ENCODE peak calls at places on chromosomes 3 and 15, in five cellular contexts. One of them, this sample, is unnamed.

GRCh38 chr15:71329041-71329440 is 213.8 kb downstream of the THSD4 start:
- DNase-seq in endothelial cell: peak
- DNase-seq in right lobe of liver: no peak
- DNase-seq in ovary: no peak
- DNase-seq in progenitor cell of endocrine pancreas: no peak
- DNase-seq in this sample: no peak

GRCh38 chr3:150227839-150228238 is 180.3 kb upstream of the TSC22D2 start:
- DNase-seq in right lobe of liver: peak
- DNase-seq in ovary: no peak
- DNase-seq in endothelial cell: peak
- DNase-seq in progenitor cell of endocrine pancreas: peak
- DNase-seq in this sample: peak

GRCh38 chr3:99918720-99919119 is 101.1 kb downstream of the CMSS1 start:
- DNase-seq in progenitor cell of endocrine pancreas: no peak
- DNase-seq in ovary: no peak
- DNase-seq in endothelial cell: no peak
- DNase-seq in right lobe of liver: no peak
- DNase-seq in this sample: no peak

GRCh38 chr3:2098398-2099027 is at the start of gene CNTN4:
- DNase-seq in progenitor cell of endocrine pancreas: peak
- DNase-seq in endothelial cell: no peak
- DNase-seq in ovary: peak
- DNase-seq in right lobe of liver: peak
- DNase-seq in this sample: peak

GRCh38 chr3:143895805-143896204 is 47.5 kb upstream of the SLC9A9 start:
- DNase-seq in right lobe of liver: no peak
- DNase-seq in endothelial cell: no peak
- DNase-seq in progenitor cell of endocrine pancreas: no peak
- DNase-seq in ovary: no peak
- DNase-seq in this sample: no peak

GRCh38 chr15:56659197-56659596 is 74.1 kb downstream of the ZNF280D start:
- DNase-seq in progenitor cell of endocrine pancreas: no peak
- DNase-seq in right lobe of liver: no peak
- DNase-seq in ovary: no peak
- DNase-seq in endothelial cell: no peak
- DNase-seq in this sample: no peak

GRCh38 chr3:71026634-71027578 is 556.6 kb downstream of the FOXP1 start:
- DNase-seq in endothelial cell: no peak
- DNase-seq in right lobe of liver: no peak
- DNase-seq in progenitor cell of endocrine pancreas: no peak
- DNase-seq in ovary: no peak
- DNase-seq in this sample: no peak

GRCh38 chr15:101489633-101490407 is at the start of gene PCSK6:
- DNase-seq in ovary: peak
- DNase-seq in progenitor cell of endocrine pancreas: no peak
- DNase-seq in endothelial cell: no peak
- DNase-seq in right lobe of liver: peak
- DNase-seq in this sample: peak

GRCh38 chr3:99751649-99752048 is 66.0 kb upstream of the CMSS1 start:
- DNase-seq in endothelial cell: no peak
- DNase-seq in right lobe of liver: no peak
- DNase-seq in progenitor cell of endocrine pancreas: no peak
- DNase-seq in ovary: no peak
- DNase-seq in this sample: no peak

GRCh38 chr3:136898954-136899353 is 36.9 kb downstream of the NCK1 start:
- DNase-seq in endothelial cell: no peak
- DNase-seq in progenitor cell of endocrine pancreas: no peak
- DNase-seq in ovary: no peak
- DNase-seq in right lobe of liver: no peak
- DNase-seq in this sample: no peak

GRCh38 chr3:36714343-36714742 is 50.0 kb downstream of the DCLK3 start:
- DNase-seq in ovary: no peak
- DNase-seq in endothelial cell: no peak
- DNase-seq in right lobe of liver: no peak
- DNase-seq in progenitor cell of endocrine pancreas: no peak
- DNase-seq in this sample: no peak

GRCh38 chr3:159200176-159200575 is 398.3 kb downstream of the MFSD1 start:
- DNase-seq in endothelial cell: no peak
- DNase-seq in ovary: no peak
- DNase-seq in right lobe of liver: no peak
- DNase-seq in progenitor cell of endocrine pancreas: no peak
- DNase-seq in this sample: no peak

GRCh38 chr3:186366206-186366605 is 4.2 kb upstream of the DGKG start:
- DNase-seq in ovary: no peak
- DNase-seq in progenitor cell of endocrine pancreas: no peak
- DNase-seq in endothelial cell: no peak
- DNase-seq in right lobe of liver: no peak
- DNase-seq in this sample: no peak

GRCh38 chr15:52180196-52180835 is 10.9 kb downstream of the GNB5 start:
- DNase-seq in endothelial cell: peak
- DNase-seq in progenitor cell of endocrine pancreas: no peak
- DNase-seq in ovary: peak
- DNase-seq in right lobe of liver: no peak
- DNase-seq in this sample: no peak

GRCh38 chr15:87269566-87269965 is 987.0 kb downstream of the NTRK3 start:
- DNase-seq in right lobe of liver: no peak
- DNase-seq in progenitor cell of endocrine pancreas: no peak
- DNase-seq in ovary: no peak
- DNase-seq in endothelial cell: no peak
- DNase-seq in this sample: no peak

GRCh38 chr15:33243869-33244268 is 49.4 kb upstream of the FMN1 start:
- DNase-seq in progenitor cell of endocrine pancreas: no peak
- DNase-seq in ovary: no peak
- DNase-seq in endothelial cell: no peak
- DNase-seq in right lobe of liver: no peak
- DNase-seq in this sample: no peak

GRCh38 chr3:122392868-122393844 is 9.2 kb downstream of the FAM162A start:
- DNase-seq in right lobe of liver: no peak
- DNase-seq in progenitor cell of endocrine pancreas: no peak
- DNase-seq in ovary: no peak
- DNase-seq in endothelial cell: peak
- DNase-seq in this sample: no peak

GRCh38 chr3:194058189-194058571 is 77.8 kb upstream of the HES1 start:
- DNase-seq in progenitor cell of endocrine pancreas: peak
- DNase-seq in ovary: peak
- DNase-seq in right lobe of liver: peak
- DNase-seq in endothelial cell: peak
- DNase-seq in this sample: no peak

GRCh38 chr15:63274427-63274826 is 3.0 kb upstream of the APH1B start:
- DNase-seq in endothelial cell: no peak
- DNase-seq in progenitor cell of endocrine pancreas: no peak
- DNase-seq in ovary: no peak
- DNase-seq in right lobe of liver: no peak
- DNase-seq in this sample: no peak

GRCh38 chr3:23461069-23461468 is 257.9 kb downstream of the UBE2E2 start:
- DNase-seq in endothelial cell: no peak
- DNase-seq in right lobe of liver: no peak
- DNase-seq in progenitor cell of endocrine pancreas: no peak
- DNase-seq in ovary: no peak
- DNase-seq in this sample: no peak

GRCh38 chr3:116085456-116085855 is 359.8 kb downstream of the LSAMP start:
- DNase-seq in progenitor cell of endocrine pancreas: no peak
- DNase-seq in right lobe of liver: no peak
- DNase-seq in ovary: no peak
- DNase-seq in endothelial cell: no peak
- DNase-seq in this sample: no peak

GRCh38 chr3:107044587-107045119 is 332.6 kb upstream of the CCDC54 start:
- DNase-seq in progenitor cell of endocrine pancreas: no peak
- DNase-seq in ovary: no peak
- DNase-seq in right lobe of liver: no peak
- DNase-seq in endothelial cell: no peak
- DNase-seq in this sample: no peak
- TF ChIP-seq CTCF in progenitor cell of endocrine pancreas: no peak
- TF ChIP-seq CTCF in ovary: no peak
- TF ChIP-seq CTCF in right lobe of liver: no peak
- TF ChIP-seq CTCF in endothelial cell: no peak
- TF ChIP-seq CTCF in this sample: no peak

GRCh38 chr3:9861201-9861600 is 17.4 kb upstream of the RPUSD3 start:
- DNase-seq in endothelial cell: no peak
- DNase-seq in progenitor cell of endocrine pancreas: no peak
- DNase-seq in ovary: no peak
- DNase-seq in right lobe of liver: no peak
- DNase-seq in this sample: no peak

GRCh38 chr3:9859530-9860025 is 15.8 kb upstream of the RPUSD3 start:
- DNase-seq in right lobe of liver: no peak
- DNase-seq in endothelial cell: no peak
- DNase-seq in ovary: no peak
- DNase-seq in progenitor cell of endocrine pancreas: no peak
- DNase-seq in this sample: no peak

GRCh38 chr3:9866639-9867038 is 13.4 kb downstream of the CIDEC start:
- DNase-seq in right lobe of liver: no peak
- DNase-seq in progenitor cell of endocrine pancreas: no peak
- DNase-seq in ovary: peak
- DNase-seq in endothelial cell: no peak
- DNase-seq in this sample: no peak

GRCh38 chr3:9861626-9862130 is 17.9 kb upstream of the RPUSD3 start:
- DNase-seq in right lobe of liver: no peak
- DNase-seq in endothelial cell: no peak
- DNase-seq in progenitor cell of endocrine pancreas: no peak
- DNase-seq in ovary: no peak
- DNase-seq in this sample: no peak

GRCh38 chr3:9862391-9863235 is 17.4 kb downstream of the CIDEC start:
- DNase-seq in right lobe of liver: peak
- DNase-seq in progenitor cell of endocrine pancreas: peak
- DNase-seq in ovary: peak
- DNase-seq in endothelial cell: peak
- DNase-seq in this sample: no peak
- TF ChIP-seq CTCF in right lobe of liver: peak
- TF ChIP-seq CTCF in progenitor cell of endocrine pancreas: peak
- TF ChIP-seq CTCF in ovary: no peak
- TF ChIP-seq CTCF in endothelial cell: no peak
- TF ChIP-seq CTCF in this sample: no peak

GRCh38 chr15:45795487-45796069 is 160.7 kb downstream of the SQOR start:
- DNase-seq in right lobe of liver: no peak
- DNase-seq in progenitor cell of endocrine pancreas: peak
- DNase-seq in endothelial cell: peak
- DNase-seq in ovary: no peak
- DNase-seq in this sample: no peak

GRCh38 chr15:45794768-45795486 is 160.1 kb downstream of the SQOR start:
- DNase-seq in right lobe of liver: peak
- DNase-seq in progenitor cell of endocrine pancreas: no peak
- DNase-seq in endothelial cell: no peak
- DNase-seq in ovary: no peak
- DNase-seq in this sample: no peak

GRCh38 chr15:45794304-45794703 is 159.5 kb downstream of the SQOR start:
- DNase-seq in endothelial cell: no peak
- DNase-seq in progenitor cell of endocrine pancreas: no peak
- DNase-seq in right lobe of liver: no peak
- DNase-seq in ovary: no peak
- DNase-seq in this sample: no peak

GRCh38 chr15:45785897-45786296 is 151.1 kb downstream of the SQOR start:
- DNase-seq in ovary: no peak
- DNase-seq in endothelial cell: no peak
- DNase-seq in right lobe of liver: no peak
- DNase-seq in progenitor cell of endocrine pancreas: no peak
- DNase-seq in this sample: no peak

DNA sequence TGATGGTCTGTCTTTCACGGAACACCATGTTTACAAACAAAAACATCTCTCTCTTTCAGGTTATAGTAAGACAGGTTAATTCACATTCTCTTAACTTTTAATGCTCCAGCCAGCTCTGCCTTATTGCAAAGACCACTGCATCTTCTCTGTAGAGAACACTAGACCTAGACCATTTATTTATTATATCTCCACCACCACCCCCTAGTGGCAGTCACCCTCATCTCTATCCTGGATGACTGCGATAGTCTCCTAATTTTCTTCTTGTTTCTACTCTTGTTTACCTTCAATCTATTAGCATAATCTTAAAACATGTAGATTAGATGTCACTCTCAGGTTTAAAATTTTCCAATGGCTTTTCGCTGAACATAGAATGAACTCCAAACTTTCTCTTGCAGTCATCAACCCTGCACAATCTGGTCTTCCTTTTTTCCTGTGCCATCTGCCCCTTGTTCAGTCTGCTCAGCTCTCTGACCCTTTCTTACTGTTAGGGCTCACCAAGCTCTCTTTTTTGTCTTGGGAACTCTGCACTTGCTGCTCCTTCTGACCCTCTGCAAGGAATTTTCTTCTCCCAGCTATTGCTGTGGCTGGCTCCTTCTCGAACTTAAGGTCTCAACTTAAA is 155.6 kb downstream of the SQOR start:
- DNase-seq in right lobe of liver: no peak
- DNase-seq in progenitor cell of endocrine pancreas: no peak
- DNase-seq in endothelial cell: peak
- DNase-seq in ovary: no peak
- DNase-seq in this sample: no peak
- TF ChIP-seq CTCF in right lobe of liver: peak
- TF ChIP-seq CTCF in progenitor cell of endocrine pancreas: peak
- TF ChIP-seq CTCF in endothelial cell: peak
- TF ChIP-seq CTCF in ovary: no peak
- TF ChIP-seq CTCF in this sample: peak

GRCh38 chr3:183514048-183514447 is 41.5 kb downstream of the KLHL6 start:
- DNase-seq in ovary: no peak
- DNase-seq in endothelial cell: no peak
- DNase-seq in progenitor cell of endocrine pancreas: no peak
- DNase-seq in right lobe of liver: no peak
- DNase-seq in this sample: no peak

GRCh38 chr3:183517656-183518055 is 37.9 kb downstream of the KLHL6 start:
- DNase-seq in ovary: no peak
- DNase-seq in right lobe of liver: no peak
- DNase-seq in endothelial cell: no peak
- DNase-seq in progenitor cell of endocrine pancreas: no peak
- DNase-seq in this sample: no peak

GRCh38 chr3:183518446-183519185 is 36.9 kb downstream of the KLHL6 start:
- DNase-seq in progenitor cell of endocrine pancreas: no peak
- DNase-seq in endothelial cell: no peak
- DNase-seq in ovary: no peak
- DNase-seq in right lobe of liver: no peak
- DNase-seq in this sample: no peak

GRCh38 chr3:183513046-183513706 is 42.3 kb downstream of the KLHL6 start:
- DNase-seq in endothelial cell: no peak
- DNase-seq in right lobe of liver: no peak
- DNase-seq in progenitor cell of endocrine pancreas: no peak
- DNase-seq in ovary: no peak
- DNase-seq in this sample: no peak

DNA sequence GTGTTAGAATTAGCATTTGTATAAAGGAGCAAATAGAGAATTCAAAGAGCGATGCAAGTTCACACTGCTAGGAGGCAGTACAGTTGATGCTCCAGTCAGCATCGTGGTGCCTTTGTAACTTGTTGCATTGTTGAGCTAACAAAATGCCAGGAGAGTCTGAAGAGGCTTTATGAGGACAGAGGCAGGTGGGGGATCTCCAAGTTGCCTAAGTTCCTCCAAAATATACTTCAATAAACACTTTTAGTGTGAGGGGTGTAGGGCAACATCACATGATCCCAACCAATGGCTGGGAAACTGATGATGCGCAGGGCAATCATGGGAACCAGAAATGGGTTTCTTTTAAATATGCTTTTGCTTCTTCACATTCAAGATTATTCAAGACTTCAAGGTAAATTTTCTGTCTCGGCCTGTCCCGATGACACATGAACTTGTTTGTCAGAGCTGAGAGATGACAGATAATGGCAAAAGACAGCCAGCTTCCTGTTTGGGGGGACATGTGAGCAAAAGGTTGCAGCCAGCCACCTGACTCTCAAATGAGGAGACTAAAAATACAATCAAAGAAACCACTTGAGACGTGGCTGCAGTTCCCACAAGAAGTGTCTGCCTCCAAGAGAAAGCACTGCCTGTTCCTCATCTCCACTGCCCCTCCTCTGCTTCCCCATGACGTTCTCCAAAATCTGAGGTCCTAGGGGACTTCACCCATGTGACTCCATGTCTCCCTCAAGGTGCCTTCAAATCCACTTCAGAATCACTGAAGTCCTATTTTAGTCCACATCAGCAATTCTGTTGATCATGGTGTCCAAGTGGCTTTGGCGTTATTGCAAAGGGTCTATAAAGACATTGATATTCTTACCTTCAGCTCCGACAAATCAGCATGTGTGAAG is 39.3 kb downstream of the KLHL6 start:
- DNase-seq in ovary: no peak
- DNase-seq in endothelial cell: no peak
- DNase-seq in right lobe of liver: no peak
- DNase-seq in progenitor cell of endocrine pancreas: no peak
- DNase-seq in this sample: no peak
- TF ChIP-seq CTCF in ovary: no peak
- TF ChIP-seq CTCF in endothelial cell: no peak
- TF ChIP-seq CTCF in right lobe of liver: no peak
- TF ChIP-seq CTCF in progenitor cell of endocrine pancreas: no peak
- TF ChIP-seq CTCF in this sample: no peak

This sample was measured in osteocyte.